ENCODE peak calls at places on chromosomes 13 and 19, in ten cellular contexts. One of them, this sample, is unnamed.

GRCh38 chr13:37418490-37418889 is 180.1 kb downstream of the POSTN start:
- DNase-seq in T follicular helper cell: no peak
- DNase-seq in T-helper 1 cell: no peak
- DNase-seq in transverse colon: no peak
- DNase-seq in AG10803: peak
- DNase-seq in stimulated activated naive CD8-positive, alpha-beta T cell treated with anti-CD3 and anti-CD28 coated beads, Interleukin-15, amount 100 ng/mL, for 72 hours: no peak
- DNase-seq in colonic mucosa: no peak
- DNase-seq in stimulated activated CD4-positive, alpha-beta T cell treated with anti-CD3 and anti-CD28 coated beads, Interleukin-2, amount 100 ng/mL, for 48 hours: no peak
- DNase-seq in HEK293T: no peak
- DNase-seq in KBM-7: no peak
- DNase-seq in this sample: no peak

GRCh38 chr13:52838433-52839107 is 9.9 kb downstream of the PCDH8 start:
- DNase-seq in stimulated activated naive CD8-positive, alpha-beta T cell treated with anti-CD3 and anti-CD28 coated beads, Interleukin-15, amount 100 ng/mL, for 72 hours: no peak
- DNase-seq in T follicular helper cell: no peak
- DNase-seq in AG10803: no peak
- DNase-seq in transverse colon: no peak
- DNase-seq in HEK293T: peak
- DNase-seq in colonic mucosa: no peak
- DNase-seq in stimulated activated CD4-positive, alpha-beta T cell treated with anti-CD3 and anti-CD28 coated beads, Interleukin-2, amount 100 ng/mL, for 48 hours: no peak
- DNase-seq in T-helper 1 cell: no peak
- DNase-seq in KBM-7: no peak
- DNase-seq in this sample: no peak

GRCh38 chr13:25489238-25489637 is 117.5 kb downstream of the ATP8A2 start:
- DNase-seq in stimulated activated CD4-positive, alpha-beta T cell treated with anti-CD3 and anti-CD28 coated beads, Interleukin-2, amount 100 ng/mL, for 48 hours: no peak
- DNase-seq in stimulated activated naive CD8-positive, alpha-beta T cell treated with anti-CD3 and anti-CD28 coated beads, Interleukin-15, amount 100 ng/mL, for 72 hours: no peak
- DNase-seq in T-helper 1 cell: no peak
- DNase-seq in colonic mucosa: no peak
- DNase-seq in T follicular helper cell: no peak
- DNase-seq in AG10803: no peak
- DNase-seq in KBM-7: no peak
- DNase-seq in transverse colon: no peak
- DNase-seq in HEK293T: no peak
- DNase-seq in this sample: no peak

GRCh38 chr13:50129065-50129922 is 114.0 kb downstream of the KCNRG start:
- DNase-seq in KBM-7: no peak
- DNase-seq in transverse colon: no peak
- DNase-seq in colonic mucosa: no peak
- DNase-seq in HEK293T: no peak
- DNase-seq in stimulated activated CD4-positive, alpha-beta T cell treated with anti-CD3 and anti-CD28 coated beads, Interleukin-2, amount 100 ng/mL, for 48 hours: no peak
- DNase-seq in T follicular helper cell: no peak
- DNase-seq in T-helper 1 cell: no peak
- DNase-seq in AG10803: no peak
- DNase-seq in stimulated activated naive CD8-positive, alpha-beta T cell treated with anti-CD3 and anti-CD28 coated beads, Interleukin-15, amount 100 ng/mL, for 72 hours: peak
- DNase-seq in this sample: no peak

GRCh38 chr13:98318263-98318878 is 141.3 kb upstream of the RNF113B start:
- DNase-seq in stimulated activated naive CD8-positive, alpha-beta T cell treated with anti-CD3 and anti-CD28 coated beads, Interleukin-15, amount 100 ng/mL, for 72 hours: no peak
- DNase-seq in colonic mucosa: no peak
- DNase-seq in T-helper 1 cell: no peak
- DNase-seq in AG10803: no peak
- DNase-seq in transverse colon: no peak
- DNase-seq in T follicular helper cell: no peak
- DNase-seq in HEK293T: no peak
- DNase-seq in KBM-7: no peak
- DNase-seq in stimulated activated CD4-positive, alpha-beta T cell treated with anti-CD3 and anti-CD28 coated beads, Interleukin-2, amount 100 ng/mL, for 48 hours: no peak
- DNase-seq in this sample: no peak

GRCh38 chr19:54674021-54674617 is 11.3 kb downstream of the LILRB4 start:
- DNase-seq in stimulated activated CD4-positive, alpha-beta T cell treated with anti-CD3 and anti-CD28 coated beads, Interleukin-2, amount 100 ng/mL, for 48 hours: no peak
- DNase-seq in AG10803: peak
- DNase-seq in T-helper 1 cell: no peak
- DNase-seq in HEK293T: no peak
- DNase-seq in T follicular helper cell: no peak
- DNase-seq in colonic mucosa: no peak
- DNase-seq in KBM-7: peak
- DNase-seq in stimulated activated naive CD8-positive, alpha-beta T cell treated with anti-CD3 and anti-CD28 coated beads, Interleukin-15, amount 100 ng/mL, for 72 hours: peak
- DNase-seq in transverse colon: no peak
- DNase-seq in this sample: peak

GRCh38 chr19:16660763-16661479 is at the start of gene TMEM38A:
- DNase-seq in T follicular helper cell: peak
- DNase-seq in HEK293T: peak
- DNase-seq in transverse colon: peak
- DNase-seq in KBM-7: no peak
- DNase-seq in colonic mucosa: peak
- DNase-seq in T-helper 1 cell: peak
- DNase-seq in stimulated activated CD4-positive, alpha-beta T cell treated with anti-CD3 and anti-CD28 coated beads, Interleukin-2, amount 100 ng/mL, for 48 hours: peak
- DNase-seq in stimulated activated naive CD8-positive, alpha-beta T cell treated with anti-CD3 and anti-CD28 coated beads, Interleukin-15, amount 100 ng/mL, for 72 hours: peak
- DNase-seq in AG10803: no peak
- DNase-seq in this sample: peak

GRCh38 chr19:8096071-8096470 is 43.5 kb downstream of the CCL25 start:
- DNase-seq in HEK293T: no peak
- DNase-seq in T-helper 1 cell: no peak
- DNase-seq in transverse colon: no peak
- DNase-seq in AG10803: no peak
- DNase-seq in T follicular helper cell: no peak
- DNase-seq in stimulated activated CD4-positive, alpha-beta T cell treated with anti-CD3 and anti-CD28 coated beads, Interleukin-2, amount 100 ng/mL, for 48 hours: no peak
- DNase-seq in KBM-7: no peak
- DNase-seq in colonic mucosa: no peak
- DNase-seq in stimulated activated naive CD8-positive, alpha-beta T cell treated with anti-CD3 and anti-CD28 coated beads, Interleukin-15, amount 100 ng/mL, for 72 hours: no peak
- DNase-seq in this sample: no peak

GRCh38 chr19:48513289-48514122 is 1.9 kb upstream of the LMTK3 start:
- DNase-seq in stimulated activated CD4-positive, alpha-beta T cell treated with anti-CD3 and anti-CD28 coated beads, Interleukin-2, amount 100 ng/mL, for 48 hours: peak
- DNase-seq in transverse colon: peak
- DNase-seq in AG10803: peak
- DNase-seq in KBM-7: peak
- DNase-seq in T follicular helper cell: peak
- DNase-seq in T-helper 1 cell: peak
- DNase-seq in colonic mucosa: peak
- DNase-seq in stimulated activated naive CD8-positive, alpha-beta T cell treated with anti-CD3 and anti-CD28 coated beads, Interleukin-15, amount 100 ng/mL, for 72 hours: peak
- DNase-seq in HEK293T: peak
- DNase-seq in this sample: peak

GRCh38 chr13:53238241-53238640 is 209.6 kb downstream of the OLFM4 start:
- DNase-seq in stimulated activated naive CD8-positive, alpha-beta T cell treated with anti-CD3 and anti-CD28 coated beads, Interleukin-15, amount 100 ng/mL, for 72 hours: no peak
- DNase-seq in HEK293T: no peak
- DNase-seq in T follicular helper cell: no peak
- DNase-seq in colonic mucosa: no peak
- DNase-seq in AG10803: no peak
- DNase-seq in stimulated activated CD4-positive, alpha-beta T cell treated with anti-CD3 and anti-CD28 coated beads, Interleukin-2, amount 100 ng/mL, for 48 hours: no peak
- DNase-seq in transverse colon: no peak
- DNase-seq in KBM-7: no peak
- DNase-seq in T-helper 1 cell: no peak
- DNase-seq in this sample: no peak

GRCh38 chr13:40517486-40518311 is 148.7 kb downstream of the FOXO1 start:
- DNase-seq in colonic mucosa: no peak
- DNase-seq in HEK293T: no peak
- DNase-seq in transverse colon: no peak
- DNase-seq in stimulated activated naive CD8-positive, alpha-beta T cell treated with anti-CD3 and anti-CD28 coated beads, Interleukin-15, amount 100 ng/mL, for 72 hours: peak
- DNase-seq in T follicular helper cell: no peak
- DNase-seq in T-helper 1 cell: no peak
- DNase-seq in AG10803: no peak
- DNase-seq in stimulated activated CD4-positive, alpha-beta T cell treated with anti-CD3 and anti-CD28 coated beads, Interleukin-2, amount 100 ng/mL, for 48 hours: peak
- DNase-seq in KBM-7: no peak
- DNase-seq in this sample: no peak

GRCh38 chr13:77979721-77980377 is 61.2 kb upstream of the EDNRB start:
- DNase-seq in stimulated activated CD4-positive, alpha-beta T cell treated with anti-CD3 and anti-CD28 coated beads, Interleukin-2, amount 100 ng/mL, for 48 hours: no peak
- DNase-seq in T follicular helper cell: no peak
- DNase-seq in colonic mucosa: no peak
- DNase-seq in transverse colon: no peak
- DNase-seq in KBM-7: no peak
- DNase-seq in stimulated activated naive CD8-positive, alpha-beta T cell treated with anti-CD3 and anti-CD28 coated beads, Interleukin-15, amount 100 ng/mL, for 72 hours: no peak
- DNase-seq in AG10803: peak
- DNase-seq in HEK293T: no peak
- DNase-seq in T-helper 1 cell: no peak
- DNase-seq in this sample: no peak

GRCh38 chr19:44779150-44779549 is 1.5 kb downstream of the CBLC start:
- DNase-seq in colonic mucosa: no peak
- DNase-seq in stimulated activated naive CD8-positive, alpha-beta T cell treated with anti-CD3 and anti-CD28 coated beads, Interleukin-15, amount 100 ng/mL, for 72 hours: no peak
- DNase-seq in transverse colon: no peak
- DNase-seq in stimulated activated CD4-positive, alpha-beta T cell treated with anti-CD3 and anti-CD28 coated beads, Interleukin-2, amount 100 ng/mL, for 48 hours: no peak
- DNase-seq in T follicular helper cell: no peak
- DNase-seq in HEK293T: no peak
- DNase-seq in KBM-7: no peak
- DNase-seq in AG10803: no peak
- DNase-seq in T-helper 1 cell: no peak
- DNase-seq in this sample: no peak

GRCh38 chr19:39843919-39844793 is 2.0 kb downstream of the FBL start:
- DNase-seq in KBM-7: peak
- DNase-seq in colonic mucosa: no peak
- DNase-seq in AG10803: peak
- DNase-seq in stimulated activated naive CD8-positive, alpha-beta T cell treated with anti-CD3 and anti-CD28 coated beads, Interleukin-15, amount 100 ng/mL, for 72 hours: peak
- DNase-seq in T-helper 1 cell: no peak
- DNase-seq in HEK293T: peak
- DNase-seq in T follicular helper cell: no peak
- DNase-seq in transverse colon: no peak
- DNase-seq in stimulated activated CD4-positive, alpha-beta T cell treated with anti-CD3 and anti-CD28 coated beads, Interleukin-2, amount 100 ng/mL, for 48 hours: peak
- DNase-seq in this sample: peak

GRCh38 chr13:93060144-93060543 is 166.5 kb upstream of the GPC6 start:
- DNase-seq in HEK293T: no peak
- DNase-seq in AG10803: no peak
- DNase-seq in stimulated activated naive CD8-positive, alpha-beta T cell treated with anti-CD3 and anti-CD28 coated beads, Interleukin-15, amount 100 ng/mL, for 72 hours: no peak
- DNase-seq in T-helper 1 cell: no peak
- DNase-seq in transverse colon: no peak
- DNase-seq in T follicular helper cell: no peak
- DNase-seq in KBM-7: no peak
- DNase-seq in stimulated activated CD4-positive, alpha-beta T cell treated with anti-CD3 and anti-CD28 coated beads, Interleukin-2, amount 100 ng/mL, for 48 hours: no peak
- DNase-seq in colonic mucosa: no peak
- DNase-seq in this sample: no peak

GRCh38 chr13:97005631-97006262 is 11.5 kb upstream of the OXGR1 start:
- DNase-seq in AG10803: peak
- DNase-seq in stimulated activated CD4-positive, alpha-beta T cell treated with anti-CD3 and anti-CD28 coated beads, Interleukin-2, amount 100 ng/mL, for 48 hours: no peak
- DNase-seq in colonic mucosa: no peak
- DNase-seq in transverse colon: no peak
- DNase-seq in T follicular helper cell: no peak
- DNase-seq in KBM-7: no peak
- DNase-seq in T-helper 1 cell: no peak
- DNase-seq in stimulated activated naive CD8-positive, alpha-beta T cell treated with anti-CD3 and anti-CD28 coated beads, Interleukin-15, amount 100 ng/mL, for 72 hours: no peak
- DNase-seq in HEK293T: no peak
- DNase-seq in this sample: no peak

GRCh38 chr13:32314968-32315254 is 252 bp downstream of the ZAR1L start:
- DNase-seq in transverse colon: peak
- DNase-seq in stimulated activated naive CD8-positive, alpha-beta T cell treated with anti-CD3 and anti-CD28 coated beads, Interleukin-15, amount 100 ng/mL, for 72 hours: peak
- DNase-seq in T follicular helper cell: peak
- DNase-seq in KBM-7: no peak
- DNase-seq in colonic mucosa: peak
- DNase-seq in HEK293T: peak
- DNase-seq in stimulated activated CD4-positive, alpha-beta T cell treated with anti-CD3 and anti-CD28 coated beads, Interleukin-2, amount 100 ng/mL, for 48 hours: peak
- DNase-seq in AG10803: peak
- DNase-seq in T-helper 1 cell: peak
- DNase-seq in this sample: peak

GRCh38 chr13:21014139-21014665 is 47.2 kb downstream of the LATS2 start:
- DNase-seq in stimulated activated CD4-positive, alpha-beta T cell treated with anti-CD3 and anti-CD28 coated beads, Interleukin-2, amount 100 ng/mL, for 48 hours: no peak
- DNase-seq in T follicular helper cell: no peak
- DNase-seq in T-helper 1 cell: no peak
- DNase-seq in stimulated activated naive CD8-positive, alpha-beta T cell treated with anti-CD3 and anti-CD28 coated beads, Interleukin-15, amount 100 ng/mL, for 72 hours: no peak
- DNase-seq in AG10803: no peak
- DNase-seq in KBM-7: no peak
- DNase-seq in transverse colon: no peak
- DNase-seq in colonic mucosa: no peak
- DNase-seq in HEK293T: no peak
- DNase-seq in this sample: no peak

GRCh38 chr13:96817336-96817941 is 176.8 kb downstream of the OXGR1 start:
- DNase-seq in T follicular helper cell: no peak
- DNase-seq in KBM-7: peak
- DNase-seq in transverse colon: no peak
- DNase-seq in AG10803: peak
- DNase-seq in stimulated activated naive CD8-positive, alpha-beta T cell treated with anti-CD3 and anti-CD28 coated beads, Interleukin-15, amount 100 ng/mL, for 72 hours: no peak
- DNase-seq in HEK293T: peak
- DNase-seq in T-helper 1 cell: no peak
- DNase-seq in colonic mucosa: no peak
- DNase-seq in stimulated activated CD4-positive, alpha-beta T cell treated with anti-CD3 and anti-CD28 coated beads, Interleukin-2, amount 100 ng/mL, for 48 hours: no peak
- DNase-seq in this sample: peak

GRCh38 chr13:79679334-79679733 is 198.4 kb downstream of the NDFIP2 start:
- DNase-seq in colonic mucosa: peak
- DNase-seq in KBM-7: peak
- DNase-seq in transverse colon: peak
- DNase-seq in T-helper 1 cell: no peak
- DNase-seq in AG10803: peak
- DNase-seq in stimulated activated naive CD8-positive, alpha-beta T cell treated with anti-CD3 and anti-CD28 coated beads, Interleukin-15, amount 100 ng/mL, for 72 hours: peak
- DNase-seq in HEK293T: peak
- DNase-seq in stimulated activated CD4-positive, alpha-beta T cell treated with anti-CD3 and anti-CD28 coated beads, Interleukin-2, amount 100 ng/mL, for 48 hours: peak
- DNase-seq in T follicular helper cell: no peak
- DNase-seq in this sample: peak

This sample was measured in HT-29.